ENCODE peak calls at places on chromosome 16, in eight cellular contexts. Y is AG10803, R is lower leg skin, Z is neural progenitor cell, J is breast epithelium, N is tibial nerve, L is fibroblast of villous mesenchyme, H is cardiac muscle cell. I is an unnamed sample.

GRCh38 chr16:58399718-58400633 is 7.7 kb downstream of the GINS3 start:
- DNase-seq in Y (no peak), R (no peak), L (no peak), J (no peak), Z (no peak), H (no peak), N (no peak), I (no peak)

GRCh38 chr16:52497067-52497816 is 49.7 kb downstream of the TOX3 start:
- DNase-seq in H (peak; percentile 34), N (no peak), Y (no peak), L (no peak), J (no peak), R (no peak), Z (no peak), I (no peak)

GRCh38 chr16:64058685-64059084 is 1063.2 kb downstream of the CDH11 start:
- DNase-seq in R (no peak), Y (no peak), H (no peak), N (no peak), J (no peak), L (no peak), Z (no peak), I (no peak)

GRCh38 chr16:28193530-28194423 is 18.0 kb downstream of the XPO6 start:
- DNase-seq in N (no peak), L (peak; percentile 96), R (no peak), J (no peak), Z (no peak), Y (peak; percentile 98), H (peak; percentile 85), I (peak; percentile 97)

GRCh38 chr16:55672471-55672870 is 16.7 kb downstream of the SLC6A2 start:
- DNase-seq in R (no peak), L (peak; percentile 14), N (peak; percentile 25), Y (peak; percentile 79), Z (no peak), J (no peak), H (peak; percentile 78), I (no peak)

GRCh38 chr16:81600275-81600674 is 155.7 kb downstream of the CMIP start:
- DNase-seq in N (no peak), J (no peak), L (peak; percentile 33), H (peak; percentile 71), R (no peak), Z (peak; percentile 35), Y (peak; percentile 87), I (no peak)

GRCh38 chr16:89106533-89107208 is 13.0 kb downstream of the ACSF3 start:
- DNase-seq in Z (no peak), L (no peak), J (no peak), R (no peak), Y (no peak), N (no peak), H (no peak), I (no peak)

GRCh38 chr16:3732171-3732570 is 14.8 kb upstream of the TRAP1 start:
- DNase-seq in J (no peak), R (no peak), N (no peak), Y (no peak), L (no peak), Z (no peak), H (no peak), I (no peak)

GRCh38 chr16:23694707-23695373 is 16.2 kb downstream of the PLK1 start:
- DNase-seq in L (no peak), N (no peak), H (peak; percentile 69), Y (peak; percentile 26), R (no peak), Z (peak; percentile 83), J (no peak), I (no peak)

GRCh38 chr16:30660424-30661251 is 2.4 kb downstream of the FBRS start:
- DNase-seq in N (no peak), Z (no peak), R (no peak), H (no peak), Y (no peak), L (peak; percentile 13), J (no peak), I (no peak)

GRCh38 chr16:30659507-30660423 is 1.5 kb downstream of the FBRS start:
- DNase-seq in H (no peak), Z (peak; percentile 88), L (no peak), N (no peak), Y (peak; percentile 28), R (peak; percentile 45), J (peak; percentile 45), I (no peak)

GRCh38 chr16:30657866-30658730 is at the start of gene FBRS:
- DNase-seq in Y (peak; percentile 100), J (peak; percentile 100), L (peak; percentile 100), Z (peak; percentile 100), R (peak; percentile 100), H (peak; percentile 100), N (peak; percentile 100), I (peak; percentile 100)

GRCh38 chr16:30656974-30657865 is 1.0 kb upstream of the FBRS start:
- DNase-seq in H (no peak), R (no peak), Y (no peak), J (no peak), N (no peak), L (no peak), Z (no peak), I (no peak)

GRCh38 chr16:30658731-30659506 is 688 bp downstream of the FBRS start:
- DNase-seq in H (peak; percentile 99), N (peak; percentile 95), J (no peak), R (peak; percentile 94), L (peak; percentile 99), Z (peak; percentile 94), Y (peak; percentile 98), I (peak; percentile 85)
- TF ChIP-seq CTCF in H (peak; percentile 16), N (peak; percentile 17), J (peak; percentile 10), R (no peak), L (no peak), Z (peak; percentile 34), Y (no peak), I (peak; percentile 22)

DNA sequence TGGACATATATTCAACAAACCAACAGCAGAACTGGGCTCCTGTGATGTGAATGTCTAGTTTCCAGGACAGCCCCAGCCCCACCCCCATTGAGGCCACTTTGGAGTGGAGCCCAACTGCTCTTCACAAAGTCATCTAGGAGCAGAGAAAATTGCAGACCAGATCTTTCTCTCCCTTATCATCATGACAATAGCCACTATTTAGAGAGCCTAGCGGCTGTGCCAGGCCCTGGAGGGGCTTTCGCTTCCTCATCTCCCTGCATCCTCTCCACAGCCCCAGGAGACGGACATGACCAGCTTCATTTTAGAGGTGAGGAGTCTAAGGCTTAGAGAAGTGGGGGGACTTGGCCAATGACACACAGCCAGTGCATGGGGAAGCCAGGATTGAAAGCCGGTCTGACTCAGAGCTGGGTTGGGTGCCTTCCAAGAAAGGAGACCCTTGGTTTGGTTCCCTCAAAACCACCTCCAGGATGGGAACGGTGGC is 1.4 kb downstream of the PRSS8 start:
- DNase-seq in J (no peak), R (no peak), Z (no peak), Y (no peak), H (no peak), L (no peak), N (no peak), I (no peak)
- H3K4me3 ChIP-seq in J (no peak overlapping the region), R (no peak overlapping the region), Z (peak overlapping the region; percentile 60), Y (no peak overlapping the region), H (no peak overlapping the region), L (no peak overlapping the region), N (peak overlapping the region; percentile 12), I (no peak overlapping the region)

GRCh38 chr16:67197704-67198103 is 1.2 kb upstream of the ELMO3 start:
- DNase-seq in H (no peak), N (no peak), Z (no peak), J (no peak), L (no peak), R (no peak), Y (no peak), I (no peak)

GRCh38 chr16:67200491-67200890 is 1.6 kb downstream of the ELMO3 start:
- DNase-seq in R (no peak), Z (no peak), Y (no peak), N (no peak), J (no peak), L (no peak), H (no peak), I (no peak)

GRCh38 chr16:67198238-67198734 is 645 bp upstream of the ELMO3 start:
- DNase-seq in L (no peak), H (peak; percentile 37), Z (peak; percentile 53), R (no peak), Y (peak; percentile 42), N (no peak), J (no peak), I (no peak)

GRCh38 chr16:67199808-67200198 is 872 bp downstream of the ELMO3 start:
- DNase-seq in R (no peak), J (no peak), H (no peak), Y (no peak), Z (peak; percentile 61), L (no peak), N (no peak), I (no peak)

DNA sequence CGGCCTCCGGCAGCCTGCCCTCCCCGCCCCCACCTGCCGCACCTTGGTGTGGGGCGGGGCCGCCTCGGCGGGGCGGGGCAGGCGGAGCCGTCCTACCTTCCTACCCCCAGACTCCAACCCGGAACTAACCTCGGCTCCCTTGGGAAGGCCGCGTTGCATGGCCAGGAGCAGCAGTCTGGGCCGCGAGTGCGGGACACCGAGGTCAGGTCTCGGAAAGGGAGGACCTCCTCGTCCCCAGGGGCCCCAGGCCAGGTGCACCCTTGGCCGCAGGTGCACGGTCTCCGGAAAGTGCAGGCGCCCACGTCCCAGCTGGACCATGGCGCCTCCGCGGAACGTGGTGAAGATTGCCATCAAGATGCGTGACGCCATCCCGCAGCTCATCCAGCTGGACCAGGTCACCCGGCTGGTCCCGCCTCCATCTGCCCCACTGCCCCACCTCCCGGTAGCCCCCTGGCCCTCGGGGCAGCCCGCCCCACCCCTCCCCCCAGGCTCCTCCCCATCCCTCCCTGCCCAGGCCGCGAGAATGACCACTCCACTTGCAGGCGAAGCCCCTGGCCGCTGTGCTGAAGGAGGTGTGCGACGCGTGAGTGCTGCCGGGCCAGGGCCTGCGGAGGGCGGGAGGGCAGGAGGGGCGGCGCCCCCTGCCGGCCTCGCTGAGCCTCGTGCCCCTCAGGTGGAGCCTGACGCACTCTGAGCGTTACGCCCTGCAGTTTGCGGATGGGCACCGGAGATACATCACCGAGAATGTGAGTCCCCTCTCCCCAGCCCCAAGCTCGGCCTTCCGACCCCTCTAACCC is at the start of gene ELMO3:
- DNase-seq in Z (peak; percentile 87), Y (no peak), H (no peak), L (no peak), R (no peak), J (no peak), N (no peak), I (no peak)
- TF ChIP-seq CTCF in Z (peak; percentile 53), Y (peak; percentile 42), H (peak; percentile 44), L (peak; percentile 32), R (no peak), J (peak; percentile 45), N (no peak), I (peak; percentile 51)

GRCh38 chr16:970766-971581 is at the start of gene LMF1:
- DNase-seq in R (peak; percentile 90), Y (peak; percentile 83), L (peak; percentile 88), J (peak; percentile 93), Z (peak; percentile 96), H (peak; percentile 93), N (peak; percentile 91), I (peak; percentile 14)

GRCh38 chr16:971981-972315 is 1.2 kb upstream of the LMF1 start:
- DNase-seq in R (no peak), H (no peak), J (no peak), Z (no peak), Y (no peak), N (no peak), L (no peak), I (no peak)

GRCh38 chr16:970379-970765 is 412 bp downstream of the LMF1 start:
- DNase-seq in Y (peak; percentile 9), N (no peak), R (no peak), J (no peak), Z (peak; percentile 56), H (no peak), L (no peak), I (no peak)

GRCh38 chr16:972316-973002 is 1.7 kb upstream of the LMF1 start:
- DNase-seq in N (no peak), L (no peak), J (peak; percentile 81), H (no peak), Y (no peak), R (no peak), Z (peak; percentile 85), I (no peak)

GRCh38 chr16:971582-971905 is 760 bp upstream of the LMF1 start:
- DNase-seq in R (no peak), Z (no peak), J (no peak), Y (no peak), H (no peak), L (no peak), N (no peak), I (no peak)
- H3K4me3 ChIP-seq in R (no peak overlapping the region), Z (no peak overlapping the region), J (no peak overlapping the region), Y (no peak overlapping the region), H (no peak overlapping the region), L (no peak overlapping the region), N (no peak overlapping the region), I (no peak overlapping the region)

I was measured in AG04449.